ENCODE peak calls at places on chromosomes 6 and 20, in four cellular contexts. W is K562, Z is GM12878, O is HepG2. P is an unnamed sample.

GRCh38 chr20:39019805-39020325 is 57.7 kb downstream of the DHX35 start:
- DNase-seq in Z (peak), O (no peak), W (no peak), P (no peak)

GRCh38 chr6:136112262-136112661 is 137.8 kb downstream of the MTFR2 start:
- DNase-seq in O (no peak), W (no peak), Z (no peak), P (no peak)

GRCh38 chr6:166540631-166541331 is 45.7 kb downstream of the RAMACL start:
- DNase-seq in W (peak), O (no peak), Z (peak), P (no peak)

GRCh38 chr6:96907498-96907897 is 9.8 kb upstream of the NDUFAF4 start:
- DNase-seq in O (no peak), W (no peak), Z (peak), P (no peak)

GRCh38 chr6:25556516-25556915 is 95.5 kb upstream of the SCGN start:
- DNase-seq in O (peak), W (peak), Z (peak), P (peak)

GRCh38 chr6:159107451-159108260 is 61.5 kb upstream of the FNDC1 start:
- DNase-seq in O (no peak), Z (no peak), W (no peak), P (no peak)

GRCh38 chr20:3071610-3072529 is at the start of gene OXT:
- DNase-seq in W (no peak), O (no peak), Z (no peak), P (no peak)

GRCh38 chr6:151349651-151350270 is 41.6 kb downstream of the ZBTB2 start:
- DNase-seq in Z (no peak), W (no peak), O (no peak), P (no peak)

GRCh38 chr6:39339557-39340555 is 17.4 kb upstream of the KCNK16 start:
- DNase-seq in Z (no peak), W (no peak), O (no peak), P (no peak)

GRCh38 chr20:58651823-58652605 is 931 bp downstream of the STX16 start:
- DNase-seq in Z (peak), O (peak), W (peak), P (peak)

GRCh38 chr6:169800668-169801395 is 49.4 kb downstream of the ERMARD start:
- DNase-seq in Z (no peak), O (peak), W (no peak), P (no peak)

GRCh38 chr20:33433875-33434274 is 9.7 kb downstream of the SNTA1 start:
- DNase-seq in Z (no peak), O (no peak), W (no peak), P (no peak)

GRCh38 chr20:53901064-53901463 is 169.3 kb downstream of the BCAS1 start:
- DNase-seq in W (no peak), Z (no peak), O (no peak), P (no peak)

GRCh38 chr6:118864330-118865166 is 29.4 kb upstream of the ASF1A start:
- DNase-seq in W (no peak), Z (no peak), O (no peak), P (no peak)

GRCh38 chr20:55174172-55174571 is 698.8 kb downstream of the DOK5 start:
- DNase-seq in W (no peak), O (no peak), Z (no peak), P (no peak)

GRCh38 chr6:135784493-135784892 is 67.0 kb upstream of the PDE7B start:
- DNase-seq in Z (no peak), O (no peak), W (no peak), P (no peak)

GRCh38 chr6:44000164-44000842 is 126.9 kb downstream of the MRPL14 start:
- DNase-seq in W (no peak), Z (peak), O (no peak), P (no peak)

GRCh38 chr6:111623046-111623718 is 17.5 kb upstream of the TRAF3IP2 start:
- DNase-seq in W (no peak), O (no peak), Z (no peak), P (no peak)

GRCh38 chr20:19252670-19253120 is 40.3 kb downstream of the SLC24A3 start:
- DNase-seq in W (no peak), Z (no peak), O (no peak), P (no peak)

GRCh38 chr20:25525857-25526256 is 59.5 kb downstream of the NINL start:
- DNase-seq in Z (no peak), W (no peak), O (peak), P (no peak)

DNA sequence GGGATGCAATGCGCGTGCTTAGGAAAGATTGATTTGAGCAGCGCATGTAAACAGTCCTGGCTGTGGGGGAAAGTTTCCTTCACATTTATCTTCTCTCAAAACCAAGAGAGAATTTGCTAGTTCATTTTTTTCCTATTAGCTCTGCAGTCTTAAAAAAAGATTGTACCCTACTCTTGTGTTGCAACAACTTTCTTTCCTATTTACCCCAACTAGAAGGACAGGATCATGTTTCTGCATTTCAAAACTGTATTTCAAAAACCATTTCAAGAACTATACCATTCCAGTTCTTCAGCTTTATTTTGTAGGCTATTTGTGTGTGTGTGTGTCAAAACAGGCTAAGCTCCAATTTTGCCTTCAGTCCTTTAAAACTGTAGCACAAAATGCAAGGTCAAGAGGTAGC is 473.1 kb downstream of the KIF16B start:
- DNase-seq in O (no peak), Z (no peak), W (no peak), P (no peak)
- TF ChIP-seq FOXK2 in O (no peak), Z (no peak), W (no peak), P (no peak)

GRCh38 chr20:45221076-45221475 is at the start of gene SEMG2:
- DNase-seq in Z (no peak), W (no peak), O (no peak), P (no peak)

GRCh38 chr20:45229264-45230056 is 8.3 kb downstream of the SEMG2 start:
- DNase-seq in W (peak), Z (no peak), O (peak), P (peak)

GRCh38 chr20:45223136-45223535 is 2.0 kb downstream of the SEMG2 start:
- DNase-seq in Z (no peak), W (no peak), O (no peak), P (no peak)

GRCh38 chr20:45230631-45231030 is 9.5 kb downstream of the SEMG2 start:
- DNase-seq in Z (no peak), W (peak), O (no peak), P (no peak)

DNA sequence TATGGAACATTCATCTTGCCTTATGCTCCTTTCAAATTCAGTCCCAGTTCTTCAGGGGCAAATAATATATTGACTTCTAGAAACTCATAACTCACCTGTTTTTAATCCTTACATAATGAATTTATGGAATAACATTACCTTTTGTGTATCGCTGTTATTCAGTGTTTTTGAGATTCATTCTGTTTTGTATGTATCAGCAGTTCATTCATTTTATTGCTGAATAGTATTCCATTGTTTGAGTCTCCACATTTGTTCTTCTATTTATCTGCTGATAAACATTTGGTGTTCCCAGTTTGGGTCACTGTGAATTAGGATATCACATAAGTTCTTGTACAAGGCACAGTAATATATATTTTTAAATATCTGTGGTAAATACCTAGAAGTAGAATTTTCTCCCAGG is 5.1 kb downstream of the SEMG2 start:
- DNase-seq in O (no peak), Z (no peak), W (no peak), P (no peak)
- TF ChIP-seq BHLHE40 in O (no peak), Z (no peak), W (no peak), P (no peak)

GRCh38 chr20:57190536-57191265 is 75.7 kb downstream of the BMP7 start:
- DNase-seq in Z (no peak), O (no peak), W (no peak), P (no peak)
- TF ChIP-seq FOXK2 in Z (no peak), O (no peak), W (no peak), P (no peak)

DNA sequence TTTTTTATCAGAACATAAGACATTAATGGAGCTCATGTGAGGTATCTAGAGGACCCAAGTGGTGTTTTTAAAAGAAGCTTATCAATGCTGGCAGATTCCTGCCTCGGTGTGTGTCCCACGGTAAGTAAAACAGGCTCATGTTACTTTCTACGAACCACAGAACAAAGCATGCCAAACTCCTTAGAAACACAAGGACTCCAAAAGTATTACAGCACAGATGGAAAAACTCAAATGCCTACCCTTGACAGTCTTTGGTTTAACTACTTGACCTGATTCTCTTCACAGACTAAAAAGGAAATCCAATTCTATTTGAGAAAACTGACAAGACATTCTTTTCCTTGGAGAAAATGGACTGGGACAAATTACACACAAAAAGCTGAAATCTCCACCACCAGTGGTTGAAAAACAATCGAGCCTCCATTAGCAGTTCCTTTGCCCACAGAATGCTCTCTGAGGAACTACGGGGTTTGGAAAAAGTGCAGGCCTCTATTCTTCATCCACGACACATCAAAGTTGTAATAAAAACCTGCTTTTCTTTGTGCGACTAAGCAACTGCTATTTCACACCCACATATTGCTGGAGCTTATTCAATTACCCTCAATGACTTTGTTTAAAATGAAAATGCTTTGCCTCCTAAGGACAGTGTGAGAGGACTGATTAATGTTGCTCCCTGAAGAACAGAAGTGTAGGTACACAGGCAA is 5.4 kb downstream of the METTL24 start:
- DNase-seq in W (no peak), Z (no peak), O (no peak), P (no peak)
- TF ChIP-seq BHLHE40 in W (no peak), Z (no peak), O (no peak), P (no peak)

GRCh38 chr20:50416930-50417329 is 93.3 kb upstream of the PTPN1 start:
- DNase-seq in W (no peak), O (no peak), Z (no peak), P (no peak)

GRCh38 chr20:50417484-50418235 is 92.5 kb upstream of the PTPN1 start:
- DNase-seq in W (no peak), Z (no peak), O (peak), P (no peak)

GRCh38 chr20:50416269-50416863 is 93.8 kb upstream of the PTPN1 start:
- DNase-seq in W (no peak), O (no peak), Z (no peak), P (no peak)

GRCh38 chr20:50415031-50415515 is 95.1 kb upstream of the PTPN1 start:
- DNase-seq in O (no peak), Z (no peak), W (no peak), P (no peak)

DNA sequence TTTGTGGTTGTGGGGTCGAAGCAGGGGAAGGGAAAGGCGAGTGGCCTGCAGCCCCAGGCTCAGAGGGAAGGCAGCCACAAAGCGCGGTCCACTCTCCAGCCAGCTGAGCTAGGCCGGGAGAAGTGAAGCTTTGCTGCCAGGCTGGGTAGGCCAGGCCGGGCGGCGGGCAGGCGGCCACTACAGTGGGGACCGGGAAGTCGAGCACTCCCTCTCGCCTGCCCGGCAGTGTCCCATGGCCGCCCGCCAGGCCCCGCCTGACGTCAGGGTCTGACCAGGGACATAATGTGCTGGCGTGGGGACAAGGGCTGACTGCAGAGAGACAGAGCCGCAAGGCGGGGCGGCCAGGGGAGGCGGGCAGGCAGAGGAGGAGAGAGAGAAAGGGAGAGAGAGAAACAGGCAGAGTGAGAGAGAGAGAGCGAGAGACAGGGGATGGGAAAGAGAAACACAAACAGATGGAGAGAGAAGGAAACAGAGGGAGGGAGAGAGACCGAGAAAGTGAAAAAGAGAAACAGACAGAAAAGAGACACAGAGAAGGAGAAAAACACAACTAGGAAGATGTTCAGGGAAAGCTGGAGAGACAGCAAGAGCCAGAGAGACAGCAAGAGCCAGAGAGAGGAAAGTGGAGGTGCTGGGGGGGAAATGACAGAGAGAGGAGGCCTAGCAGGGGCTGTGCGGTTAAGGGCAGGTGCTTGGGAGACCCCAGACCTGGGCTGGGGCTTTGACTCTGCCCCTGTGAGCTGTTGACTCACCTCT is 94.5 kb upstream of the PTPN1 start:
- DNase-seq in Z (no peak), O (peak), W (no peak), P (no peak)
- TF ChIP-seq FOXK2 in Z (peak), O (peak), W (peak), P (no peak)

DNA sequence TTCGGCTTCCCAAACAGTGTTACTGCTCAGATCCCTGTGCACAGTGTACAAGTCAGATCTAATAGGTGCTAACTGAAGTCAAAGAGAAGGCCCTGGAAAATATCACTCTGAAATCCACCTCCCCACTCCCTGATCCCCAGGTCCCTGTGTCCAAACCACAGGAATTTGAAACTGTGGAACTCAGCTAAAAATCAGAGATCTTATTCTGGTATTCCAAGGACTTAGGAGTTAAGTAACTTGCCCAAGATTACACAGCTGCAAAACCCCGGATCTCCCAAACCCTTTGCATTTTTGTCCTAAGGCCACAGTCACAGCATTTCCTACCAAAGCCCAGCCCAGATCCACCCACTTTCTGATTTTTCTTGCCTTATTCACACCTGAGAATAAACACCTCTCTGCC is 32.3 kb upstream of the SLC23A2 start:
- DNase-seq in O (peak), W (no peak), Z (no peak), P (no peak)
- TF ChIP-seq BHLHE40 in O (no peak), W (no peak), Z (no peak), P (no peak)

GRCh38 chr20:14707026-14707680 is 369.7 kb upstream of the FLRT3 start:
- DNase-seq in O (no peak), Z (no peak), W (no peak), P (no peak)

GRCh38 chr20:14711681-14712080 is 374.3 kb upstream of the FLRT3 start:
- DNase-seq in Z (no peak), O (no peak), W (no peak), P (no peak)

GRCh38 chr20:14710941-14711340 is 373.5 kb upstream of the FLRT3 start:
- DNase-seq in W (no peak), Z (no peak), O (no peak), P (no peak)

GRCh38 chr20:14707865-14708574 is 370.6 kb upstream of the FLRT3 start:
- DNase-seq in O (no peak), W (no peak), Z (no peak), P (no peak)

GRCh38 chr20:14709439-14709838 is 372.0 kb upstream of the FLRT3 start:
- DNase-seq in W (no peak), Z (no peak), O (no peak), P (no peak)
- TF ChIP-seq FOXK2 in W (no peak), Z (no peak), O (no peak), P (no peak)

GRCh38 chr20:62595491-62595890 is 46.8 kb upstream of the SLCO4A1 start:
- DNase-seq in O (no peak), W (peak), Z (no peak), P (peak)
- TF ChIP-seq BHLHE40 in O (no peak), W (no peak), Z (no peak), P (no peak)

DNA sequence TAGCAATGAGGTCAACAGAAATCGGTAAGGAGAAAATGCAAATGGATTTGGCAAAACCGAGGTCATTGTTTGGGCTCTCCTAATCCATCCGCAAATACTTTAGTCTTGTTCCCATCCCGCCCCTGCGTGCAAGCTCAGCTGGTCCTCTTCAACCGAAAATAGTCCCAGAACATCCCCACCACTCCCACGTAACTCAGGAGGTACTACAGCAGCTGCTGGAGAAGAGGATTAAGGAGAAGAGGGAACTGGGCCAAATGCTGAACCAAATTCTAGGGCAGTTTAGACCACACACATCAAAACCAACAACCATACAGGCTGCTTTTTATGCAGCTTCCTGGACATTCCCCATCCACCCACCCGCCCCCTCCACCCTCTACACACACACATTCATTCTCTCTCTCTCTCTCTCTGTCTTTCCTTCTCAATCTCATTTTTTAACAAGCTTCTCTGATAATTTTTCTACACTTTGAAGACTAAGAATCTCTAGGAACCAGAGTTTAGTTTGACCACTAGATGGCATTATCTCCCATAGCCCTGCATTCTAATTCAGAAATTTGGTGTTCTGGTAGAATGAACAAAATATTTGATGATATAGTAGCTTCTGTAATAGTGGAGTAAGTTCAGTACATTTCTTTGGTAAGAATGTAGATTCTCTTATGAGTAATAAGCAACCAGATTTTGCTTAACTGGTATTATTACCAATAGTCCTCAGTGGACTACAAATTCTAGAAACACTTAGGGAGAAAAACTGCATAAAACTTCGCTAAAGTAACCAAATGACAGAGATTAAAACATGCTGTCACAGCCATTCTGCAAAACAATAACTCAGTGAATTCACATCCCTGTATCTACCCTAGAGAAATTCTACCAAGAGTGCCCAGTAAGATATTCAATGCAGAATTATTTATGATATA is 52.1 kb upstream of the BEND6 start:
- DNase-seq in O (peak), Z (no peak), W (peak), P (peak)
- TF ChIP-seq FOXK2 in O (no peak), Z (no peak), W (no peak), P (no peak)